ENCODE peak calls at places on chromosomes 5 and 9, in ten cellular contexts. O is RKO; Z is cardiac fibroblast; A is activated naive CD4-positive, alpha-beta T cell treated with anti-CD3 and anti-CD28 coated beads for 36 hours; M is epithelial cell of esophagus; P is mesothelial cell of epicardium; N is G401; L is substantia nigra; G is NCI-H82; J is posterior vena cava. W is an unnamed sample.

GRCh38 chr5:2594701-2595100 is 156.8 kb downstream of the IRX2 start:
- DNase-seq in L (no peak), A (no peak), G (no peak), N (no peak), J (no peak), Z (no peak), P (no peak), M (no peak), O (no peak), W (no peak)

GRCh38 chr9:128554155-128554862 is 1.9 kb downstream of the SPTAN1 start:
- DNase-seq in A (peak; percentile 44), O (peak; percentile 92), L (no peak), N (peak; percentile 72), M (peak; percentile 88), G (peak; percentile 39), P (peak; percentile 54), J (peak; percentile 85), Z (peak; percentile 93), W (no peak)

GRCh38 chr9:4266602-4267001 is 33.3 kb downstream of the GLIS3 start:
- DNase-seq in Z (no peak), N (no peak), O (no peak), M (no peak), A (no peak), G (no peak), L (no peak), J (no peak), P (no peak), W (no peak)

GRCh38 chr9:137813651-137814415 is 63.7 kb upstream of the CACNA1B start:
- DNase-seq in O (no peak), Z (no peak), J (peak; percentile 50), P (no peak), N (no peak), A (no peak), M (peak; percentile 92), L (no peak), G (no peak), W (no peak)

GRCh38 chr9:124873664-124874063 is 11.7 kb downstream of the ARPC5L start:
- DNase-seq in N (peak; percentile 69), P (no peak), G (no peak), O (no peak), A (no peak), Z (no peak), M (peak; percentile 65), J (no peak), L (no peak), W (no peak)

GRCh38 chr9:129481824-129482511 is 138.9 kb downstream of the C9orf50 start:
- DNase-seq in L (no peak), M (no peak), J (peak; percentile 87), Z (peak; percentile 40), N (no peak), G (no peak), P (no peak), A (no peak), O (no peak), W (no peak)

GRCh38 chr9:114621975-114622609 is 11.0 kb downstream of the TMEM268 start:
- DNase-seq in G (no peak), P (no peak), Z (peak; percentile 72), M (peak; percentile 73), J (no peak), O (peak; percentile 74), N (no peak), A (no peak), L (no peak), W (no peak)

GRCh38 chr9:69070201-69070600 is 34.6 kb downstream of the FXN start:
- DNase-seq in L (no peak), J (no peak), A (no peak), O (no peak), N (no peak), Z (no peak), P (no peak), G (no peak), M (no peak), W (no peak)

GRCh38 chr5:17339841-17340240 is 122.4 kb downstream of the BASP1 start:
- DNase-seq in A (no peak), M (peak; percentile 68), L (no peak), N (no peak), Z (no peak), G (no peak), P (no peak), J (no peak), O (no peak), W (no peak)

GRCh38 chr5:56402273-56403223 is 169.4 kb upstream of the ANKRD55 start:
- DNase-seq in O (no peak), A (no peak), P (no peak), G (peak; percentile 48), Z (no peak), L (no peak), J (no peak), M (no peak), N (peak; percentile 20), W (peak; percentile 10)

GRCh38 chr5:137737349-137738256 is 1.7 kb upstream of the KLHL3 start:
- DNase-seq in A (peak; percentile 58), M (peak; percentile 89), Z (peak; percentile 85), G (no peak), N (no peak), O (no peak), J (no peak), P (no peak), L (no peak), W (no peak)

GRCh38 chr9:16825971-16826370 is 44.5 kb downstream of the BNC2 start:
- DNase-seq in Z (peak; percentile 76), A (no peak), L (no peak), G (peak; percentile 76), P (no peak), M (no peak), J (no peak), O (peak; percentile 29), N (no peak), W (no peak)

GRCh38 chr5:126811515-126812198 is 34.7 kb downstream of the LMNB1 start:
- DNase-seq in M (peak; percentile 41), A (peak; percentile 77), P (no peak), L (no peak), Z (peak; percentile 79), G (no peak), O (peak; percentile 14), N (no peak), J (no peak), W (no peak)

GRCh38 chr9:99257723-99258364 is 35.8 kb downstream of the SEC61B start:
- DNase-seq in G (no peak), A (no peak), O (no peak), P (no peak), L (no peak), Z (no peak), M (no peak), J (no peak), N (peak; percentile 70), W (no peak)

GRCh38 chr9:27954858-27955257 is 381.6 kb upstream of the C9orf72 start:
- DNase-seq in A (no peak), J (no peak), P (no peak), N (no peak), Z (no peak), L (no peak), O (no peak), G (no peak), M (no peak), W (no peak)

GRCh38 chr9:22216730-22217160 is 207.6 kb upstream of the CDKN2B start:
- DNase-seq in O (no peak), P (no peak), J (no peak), G (peak; percentile 16), N (no peak), M (no peak), A (no peak), Z (peak; percentile 74), L (no peak), W (no peak)

GRCh38 chr5:520850-521226 is 3.4 kb downstream of the SLC9A3 start:
- DNase-seq in P (no peak), N (no peak), A (no peak), Z (no peak), O (no peak), M (no peak), J (no peak), L (no peak), G (no peak), W (no peak)

GRCh38 chr5:33313150-33313549 is 127.6 kb upstream of the TARS1 start:
- DNase-seq in N (no peak), Z (peak; percentile 100), A (no peak), J (no peak), M (peak; percentile 100), O (peak; percentile 24), G (peak; percentile 0), P (no peak), L (no peak), W (no peak)

GRCh38 chr5:135310328-135310989 is 88.6 kb downstream of the MACROH2A1 start:
- DNase-seq in J (no peak), A (no peak), Z (peak; percentile 40), L (no peak), G (peak; percentile 39), O (no peak), N (no peak), P (no peak), M (peak; percentile 52), W (no peak)

GRCh38 chr9:91159664-91160121 is 202.0 kb downstream of the AUH start:
- DNase-seq in G (no peak), J (peak; percentile 86), L (peak; percentile 19), O (no peak), Z (no peak), M (no peak), N (peak; percentile 67), A (no peak), P (no peak), W (no peak)

GRCh38 chr5:139134906-139135305 is 63.3 kb downstream of the SIL1 start:
- DNase-seq in J (no peak), G (no peak), L (no peak), Z (no peak), M (peak; percentile 15), O (no peak), P (no peak), A (no peak), N (no peak), W (no peak)

GRCh38 chr9:7862170-7862569 is 62.6 kb upstream of the DMAC1 start:
- DNase-seq in P (no peak), G (no peak), A (no peak), O (no peak), Z (no peak), M (peak; percentile 11), J (no peak), L (no peak), N (no peak), W (no peak)

GRCh38 chr9:133396952-133397351 is 20.8 kb downstream of the STKLD1 start:
- DNase-seq in M (peak; percentile 25), J (no peak), A (no peak), L (peak; percentile 15), G (peak; percentile 70), O (no peak), Z (peak; percentile 15), P (no peak), N (peak; percentile 26), W (no peak)

GRCh38 chr5:98414938-98415337 is 358.5 kb upstream of the RGMB start:
- DNase-seq in O (peak; percentile 73), Z (peak; percentile 95), L (no peak), M (peak; percentile 95), J (no peak), A (no peak), G (no peak), P (no peak), N (no peak), W (no peak)

GRCh38 chr5:91122663-91123062 is 260.5 kb downstream of the ARRDC3 start:
- DNase-seq in A (no peak), P (no peak), Z (no peak), O (no peak), N (no peak), J (no peak), G (peak; percentile 65), M (no peak), L (no peak), W (no peak)

GRCh38 chr5:17951392-17952169 is 317.3 kb downstream of the TAF11L14 start:
- DNase-seq in N (no peak), J (no peak), A (no peak), L (no peak), M (peak; percentile 97), Z (no peak), G (peak; percentile 67), P (no peak), O (no peak), W (no peak)

GRCh38 chr9:116274293-116274692 is 120.7 kb downstream of the PAPPA start:
- DNase-seq in L (no peak), G (no peak), J (no peak), O (no peak), A (no peak), M (no peak), P (no peak), N (no peak), Z (peak; percentile 81), W (no peak)

GRCh38 chr9:134103391-134103998 is 32.4 kb upstream of the WDR5 start:
- DNase-seq in Z (no peak), A (no peak), N (no peak), G (no peak), O (no peak), P (no peak), M (no peak), L (no peak), J (no peak), W (no peak)

W was measured in hippocampal formation.